ENCODE peak calls at places on chromosomes 1 and 21, in six cellular contexts. C is adrenal gland; O is HT-29; V is astrocyte of the spinal cord; A is GM12891; S is effector memory CD8-positive, alpha-beta T cell. T is an unnamed sample.

GRCh38 chr1:55724551-55725325 is 509.6 kb upstream of the USP24 start:
- DNase-seq in C (no peak), V (peak; percentile 81), S (no peak), A (no peak), O (no peak), T (no peak)

GRCh38 chr1:5620997-5621396 is 371.2 kb downstream of the NPHP4 start:
- DNase-seq in C (no peak), O (peak; percentile 11), A (no peak), V (no peak), S (no peak), T (no peak)

GRCh38 chr21:35619184-35619583 is 441.1 kb downstream of the SETD4 start:
- DNase-seq in O (no peak), A (no peak), V (peak; percentile 43), S (no peak), C (no peak), T (no peak)

GRCh38 chr21:42021751-42022430 is 11.7 kb upstream of the ZBTB21 start:
- DNase-seq in V (peak; percentile 29), O (no peak), C (no peak), S (no peak), A (no peak), T (no peak)

GRCh38 chr21:36917487-36918158 is 48.8 kb downstream of the HLCS start:
- DNase-seq in O (peak; percentile 50), V (peak; percentile 68), A (no peak), S (no peak), C (peak; percentile 44), T (peak; percentile 34)

GRCh38 chr1:33256701-33257387 is 552 bp downstream of the ZNF362 start:
- DNase-seq in O (peak; percentile 49), C (peak; percentile 63), A (peak; percentile 48), V (peak; percentile 86), S (peak; percentile 33), T (peak; percentile 78)

GRCh38 chr1:53254011-53254640 is 15.8 kb upstream of the MAGOH start:
- DNase-seq in A (no peak), S (no peak), O (no peak), C (no peak), V (no peak), T (peak; percentile 47)

GRCh38 chr1:112713466-112714312 is 1.4 kb downstream of the PPM1J start:
- DNase-seq in O (no peak), A (peak; percentile 49), V (no peak), S (no peak), C (no peak), T (peak; percentile 28)

GRCh38 chr1:165350861-165351260 is 5.7 kb downstream of the LMX1A start:
- DNase-seq in O (no peak), S (no peak), V (no peak), A (no peak), C (no peak), T (no peak)